ENCODE peak calls at places on chromosomes 11 and 22, in nine cellular contexts. P is AG04450; K is GM12865; O is memory B cell; R is HCT116; L is kidney; Z is T-helper 2 cell; N is neural progenitor cell; V is stimulated activated CD4-positive, alpha-beta T cell treated with anti-CD3 and anti-CD28 coated beads, Interleukin-2, amount 100 ng/mL, for 48 hours. U is an unnamed sample.

GRCh38 chr11:66331542-66332370 is 4.5 kb downstream of the RIN1 start:
- DNase-seq in P (no peak), K (no peak), O (no peak), R (no peak), L (peak), Z (no peak), N (no peak), V (no peak), U (no peak)

GRCh38 chr11:82733444-82734119 is at the start of gene FAM181B:
- DNase-seq in P (no peak), K (no peak), O (peak), R (no peak), L (peak), Z (no peak), N (peak), V (peak), U (peak)

GRCh38 chr11:67486481-67487195 is 3.8 kb downstream of the AIP start:
- DNase-seq in P (no peak), K (peak), O (peak), R (no peak), L (peak), Z (no peak), N (no peak), V (peak), U (no peak)

GRCh38 chr22:17086750-17087149 is 1.9 kb downstream of the IL17RA start:
- DNase-seq in P (no peak), K (no peak), O (no peak), R (no peak), L (no peak), Z (no peak), N (no peak), V (no peak), U (no peak)

GRCh38 chr22:45628508-45628907 is 43.1 kb upstream of the ATXN10 start:
- DNase-seq in P (no peak), K (no peak), O (no peak), R (no peak), L (no peak), Z (no peak), N (no peak), V (no peak), U (no peak)

GRCh38 chr11:120054753-120055045 is 83.2 kb downstream of the TRIM29 start:
- DNase-seq in P (no peak), K (no peak), O (no peak), R (no peak), L (no peak), Z (no peak), N (no peak), V (no peak), U (no peak)

GRCh38 chr11:31601635-31602282 is 92.2 kb downstream of the ELP4 start:
- DNase-seq in P (no peak), K (no peak), O (no peak), R (no peak), L (no peak), Z (no peak), N (peak), V (no peak), U (no peak)

GRCh38 chr11:6438979-6439571 is 1.7 kb downstream of the HPX start:
- DNase-seq in P (no peak), K (peak), O (no peak), R (peak), L (no peak), Z (no peak), N (peak), V (peak), U (peak)

GRCh38 chr11:109033627-109034340 is 368.9 kb downstream of the DDX10 start:
- DNase-seq in P (peak), K (no peak), O (no peak), R (no peak), L (no peak), Z (no peak), N (no peak), V (no peak), U (no peak)

GRCh38 chr22:39543095-39543494 is 10.5 kb upstream of the RPS19BP1 start:
- DNase-seq in P (no peak), K (peak), O (no peak), R (no peak), L (no peak), Z (no peak), N (peak), V (no peak), U (peak)

GRCh38 chr11:1119282-1120146 is 38.2 kb upstream of the MUC5AC start:
- DNase-seq in P (no peak), K (no peak), O (no peak), R (no peak), L (peak), Z (no peak), N (no peak), V (no peak), U (no peak)

GRCh38 chr22:24819941-24820461 is 14.0 kb downstream of the SGSM1 start:
- DNase-seq in P (no peak), K (no peak), O (no peak), R (no peak), L (no peak), Z (no peak), N (no peak), V (no peak), U (no peak)

GRCh38 chr11:121465709-121466062 is 12.9 kb upstream of the SORL1-AS1 start:
- DNase-seq in P (no peak), K (no peak), O (no peak), R (no peak), L (no peak), Z (no peak), N (no peak), V (no peak), U (peak)

GRCh38 chr11:60303661-60304060 is 23.2 kb downstream of the MS4A4A start:
- DNase-seq in P (no peak), K (no peak), O (no peak), R (no peak), L (no peak), Z (no peak), N (no peak), V (no peak), U (no peak)